ENCODE peak calls at places on chromosomes 13 and 19, in five cellular contexts. One of them, this sample, is unnamed.

GRCh38 chr13:72990883-72991282 is 67.9 kb upstream of the KLF5 start:
- DNase-seq in GM12892: no peak
- DNase-seq in activated CD4-positive, CD25-positive, alpha-beta regulatory T cell: no peak
- DNase-seq in stimulated activated CD8-positive, alpha-beta memory T cell treated with anti-CD3 and anti-CD28 coated beads, Interleukin-15, amount 100 ng/mL, for 48 hours: no peak
- DNase-seq in activated CD8-positive, alpha-beta T cell treated with anti-CD3 and anti-CD28 coated beads, Interleukin-2, amount 10 ng/mL, durations not matched to agents 7 days and 5 days: no peak
- DNase-seq in this sample: no peak

GRCh38 chr19:36627057-36627456 is 21.9 kb downstream of the ZNF382 start:
- DNase-seq in stimulated activated CD8-positive, alpha-beta memory T cell treated with anti-CD3 and anti-CD28 coated beads, Interleukin-15, amount 100 ng/mL, for 48 hours: no peak
- DNase-seq in GM12892: no peak
- DNase-seq in activated CD4-positive, CD25-positive, alpha-beta regulatory T cell: no peak
- DNase-seq in activated CD8-positive, alpha-beta T cell treated with anti-CD3 and anti-CD28 coated beads, Interleukin-2, amount 10 ng/mL, durations not matched to agents 7 days and 5 days: no peak
- DNase-seq in this sample: no peak

GRCh38 chr19:49567722-49568454 is 12.5 kb downstream of the NOSIP start:
- DNase-seq in activated CD8-positive, alpha-beta T cell treated with anti-CD3 and anti-CD28 coated beads, Interleukin-2, amount 10 ng/mL, durations not matched to agents 7 days and 5 days: peak
- DNase-seq in GM12892: no peak
- DNase-seq in stimulated activated CD8-positive, alpha-beta memory T cell treated with anti-CD3 and anti-CD28 coated beads, Interleukin-15, amount 100 ng/mL, for 48 hours: no peak
- DNase-seq in activated CD4-positive, CD25-positive, alpha-beta regulatory T cell: no peak
- DNase-seq in this sample: no peak

GRCh38 chr13:114155320-114155719 is 22.9 kb upstream of the RASA3 start:
- DNase-seq in GM12892: no peak
- DNase-seq in activated CD8-positive, alpha-beta T cell treated with anti-CD3 and anti-CD28 coated beads, Interleukin-2, amount 10 ng/mL, durations not matched to agents 7 days and 5 days: no peak
- DNase-seq in stimulated activated CD8-positive, alpha-beta memory T cell treated with anti-CD3 and anti-CD28 coated beads, Interleukin-15, amount 100 ng/mL, for 48 hours: no peak
- DNase-seq in activated CD4-positive, CD25-positive, alpha-beta regulatory T cell: no peak
- DNase-seq in this sample: no peak

GRCh38 chr19:55641376-55642152 is 762 bp downstream of the ZNF580 start:
- DNase-seq in GM12892: no peak
- DNase-seq in stimulated activated CD8-positive, alpha-beta memory T cell treated with anti-CD3 and anti-CD28 coated beads, Interleukin-15, amount 100 ng/mL, for 48 hours: no peak
- DNase-seq in activated CD8-positive, alpha-beta T cell treated with anti-CD3 and anti-CD28 coated beads, Interleukin-2, amount 10 ng/mL, durations not matched to agents 7 days and 5 days: peak
- DNase-seq in activated CD4-positive, CD25-positive, alpha-beta regulatory T cell: no peak
- DNase-seq in this sample: no peak

GRCh38 chr19:1234041-1234669 is 3.6 kb downstream of the CBARP start:
- DNase-seq in stimulated activated CD8-positive, alpha-beta memory T cell treated with anti-CD3 and anti-CD28 coated beads, Interleukin-15, amount 100 ng/mL, for 48 hours: no peak
- DNase-seq in activated CD8-positive, alpha-beta T cell treated with anti-CD3 and anti-CD28 coated beads, Interleukin-2, amount 10 ng/mL, durations not matched to agents 7 days and 5 days: no peak
- DNase-seq in activated CD4-positive, CD25-positive, alpha-beta regulatory T cell: no peak
- DNase-seq in GM12892: no peak
- DNase-seq in this sample: peak

GRCh38 chr13:106566682-106567420 is 1.1 kb downstream of the ARGLU1 start:
- DNase-seq in stimulated activated CD8-positive, alpha-beta memory T cell treated with anti-CD3 and anti-CD28 coated beads, Interleukin-15, amount 100 ng/mL, for 48 hours: peak
- DNase-seq in activated CD8-positive, alpha-beta T cell treated with anti-CD3 and anti-CD28 coated beads, Interleukin-2, amount 10 ng/mL, durations not matched to agents 7 days and 5 days: peak
- DNase-seq in activated CD4-positive, CD25-positive, alpha-beta regulatory T cell: no peak
- DNase-seq in GM12892: peak
- DNase-seq in this sample: no peak

GRCh38 chr13:106423530-106423929 is 111.9 kb downstream of the EFNB2 start:
- DNase-seq in stimulated activated CD8-positive, alpha-beta memory T cell treated with anti-CD3 and anti-CD28 coated beads, Interleukin-15, amount 100 ng/mL, for 48 hours: no peak
- DNase-seq in activated CD8-positive, alpha-beta T cell treated with anti-CD3 and anti-CD28 coated beads, Interleukin-2, amount 10 ng/mL, durations not matched to agents 7 days and 5 days: no peak
- DNase-seq in activated CD4-positive, CD25-positive, alpha-beta regulatory T cell: no peak
- DNase-seq in GM12892: no peak
- DNase-seq in this sample: no peak

GRCh38 chr19:29004796-29005195 is 208.2 kb downstream of the UQCRFS1 start:
- DNase-seq in stimulated activated CD8-positive, alpha-beta memory T cell treated with anti-CD3 and anti-CD28 coated beads, Interleukin-15, amount 100 ng/mL, for 48 hours: no peak
- DNase-seq in GM12892: no peak
- DNase-seq in activated CD4-positive, CD25-positive, alpha-beta regulatory T cell: no peak
- DNase-seq in activated CD8-positive, alpha-beta T cell treated with anti-CD3 and anti-CD28 coated beads, Interleukin-2, amount 10 ng/mL, durations not matched to agents 7 days and 5 days: no peak
- DNase-seq in this sample: no peak

GRCh38 chr13:30766957-30767603 is 31.7 kb downstream of the ALOX5AP start:
- DNase-seq in activated CD8-positive, alpha-beta T cell treated with anti-CD3 and anti-CD28 coated beads, Interleukin-2, amount 10 ng/mL, durations not matched to agents 7 days and 5 days: peak
- DNase-seq in activated CD4-positive, CD25-positive, alpha-beta regulatory T cell: no peak
- DNase-seq in stimulated activated CD8-positive, alpha-beta memory T cell treated with anti-CD3 and anti-CD28 coated beads, Interleukin-15, amount 100 ng/mL, for 48 hours: peak
- DNase-seq in GM12892: peak
- DNase-seq in this sample: no peak

This sample was measured in Peyer's patch.